ENCODE peak calls at places on chromosomes 13 and 19, in four cellular contexts. P is thoracic aorta, E is fibroblast of lung, X is tibial artery. L is an unnamed sample.

GRCh38 chr19:40596608-40597328 is 4.4 kb upstream of the LTBP4 start:
- DNase-seq in P (no peak), E (peak; percentile 54), X (peak; percentile 77), L (no peak)

GRCh38 chr13:26348966-26349365 is 95.0 kb downstream of the CDK8 start:
- DNase-seq in P (no peak), E (no peak), X (no peak), L (no peak)

GRCh38 chr13:89923731-89924130 is 1423.8 kb upstream of the MIR17HG start:
- DNase-seq in P (no peak), E (peak; percentile 81), X (no peak), L (no peak)

GRCh38 chr19:50357178-50358100 is 8.0 kb downstream of the NAPSA start:
- DNase-seq in P (peak; percentile 24), E (peak; percentile 46), X (peak; percentile 87), L (peak; percentile 28)

GRCh38 chr13:49214917-49215376 is 5.2 kb upstream of the MLNR start:
- DNase-seq in P (no peak), E (no peak), X (no peak), L (no peak)

GRCh38 chr13:69178000-69178399 is 929.6 kb upstream of the ATXN8OS start:
- DNase-seq in P (no peak), E (no peak), X (no peak), L (no peak)

GRCh38 chr13:35979378-35979911 is 151.7 kb downstream of the DCLK1 start:
- DNase-seq in P (peak; percentile 76), E (peak; percentile 99), X (peak; percentile 89), L (peak; percentile 9)

GRCh38 chr19:13373599-13373998 is 132.7 kb downstream of the CACNA1A start:
- DNase-seq in P (no peak), E (no peak), X (no peak), L (no peak)

GRCh38 chr13:97122381-97122996 is 99.6 kb upstream of the MBNL2 start:
- DNase-seq in P (no peak), E (peak; percentile 66), X (no peak), L (no peak)

GRCh38 chr13:101751488-101751887 is 299.0 kb downstream of the ITGBL1 start:
- DNase-seq in P (no peak), E (peak; percentile 98), X (no peak), L (no peak)

GRCh38 chr13:100789968-100790367 is 115.4 kb upstream of the TMTC4 start:
- DNase-seq in P (no peak), E (no peak), X (no peak), L (no peak)

GRCh38 chr19:2212861-2213711 is 23.0 kb downstream of the PLEKHJ1 start:
- DNase-seq in P (no peak), E (no peak), X (no peak), L (no peak)

GRCh38 chr13:73266640-73267180 is 207.9 kb downstream of the KLF5 start:
- DNase-seq in P (no peak), E (no peak), X (no peak), L (no peak)

GRCh38 chr19:23946569-23946968 is 31.9 kb downstream of the ZNF726 start:
- DNase-seq in P (no peak), E (peak; percentile 9), X (no peak), L (no peak)

GRCh38 chr19:10852098-10852800 is 4.0 kb downstream of the C19orf38 start:
- DNase-seq in P (no peak), E (peak; percentile 42), X (no peak), L (no peak)

DNA sequence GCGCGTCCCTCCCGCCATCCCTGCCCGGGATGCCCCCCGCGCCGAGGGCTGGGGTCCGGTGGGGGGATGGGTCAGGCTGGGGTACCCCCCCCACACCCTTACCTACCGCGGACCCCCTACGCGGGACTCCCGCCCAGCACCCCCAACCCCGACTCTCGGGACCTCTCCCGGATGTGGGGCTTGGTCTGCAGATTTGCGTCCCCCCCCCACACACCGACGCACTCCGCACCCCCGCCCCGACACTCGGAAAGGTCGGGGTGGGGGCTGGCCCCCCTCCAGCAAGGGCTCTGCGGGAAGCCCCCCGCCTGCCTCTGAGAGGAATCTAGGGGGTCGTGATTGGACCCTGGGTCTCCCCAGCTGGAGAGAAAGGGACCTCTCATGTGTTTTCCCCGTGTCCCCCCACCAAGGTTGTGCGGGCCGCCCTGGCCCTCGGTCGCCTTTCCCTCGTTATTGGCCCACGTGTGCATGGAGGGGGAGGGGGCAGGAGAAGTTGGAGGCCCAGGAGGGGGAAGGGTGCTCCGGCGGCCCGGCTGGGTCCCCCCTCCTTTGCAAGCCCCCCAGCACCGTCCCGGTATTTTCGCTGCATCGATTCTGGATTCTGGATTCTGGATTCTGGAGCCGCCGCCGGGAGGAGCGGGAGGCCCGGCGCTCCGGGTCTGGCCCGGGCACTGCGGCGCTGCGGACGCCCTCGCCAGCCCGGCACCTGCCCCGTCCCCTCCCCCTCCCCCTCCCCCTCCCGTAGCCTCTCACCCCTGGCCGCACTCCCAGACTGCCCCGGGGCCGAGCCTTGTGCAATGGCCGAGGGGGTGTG is 583 bp downstream of the NFIC start:
- DNase-seq in P (no peak), E (peak; percentile 63), X (peak; percentile 85), L (no peak)
- H3K4me1 ChIP-seq in P (peaks cover 36% of the 10 kb centered on the region), E (peaks cover 19% of the 10 kb centered on the region), X (peaks cover 3% of the 10 kb centered on the region), L (peaks cover 25% of the 10 kb centered on the region)

GRCh38 chr13:44648392-44649117 is 72.4 kb upstream of the TSC22D1 start:
- DNase-seq in P (no peak), E (no peak), X (no peak), L (no peak)
- TF ChIP-seq CTCF in P (no peak), E (peak; percentile 28), X (no peak), L (no peak)

DNA sequence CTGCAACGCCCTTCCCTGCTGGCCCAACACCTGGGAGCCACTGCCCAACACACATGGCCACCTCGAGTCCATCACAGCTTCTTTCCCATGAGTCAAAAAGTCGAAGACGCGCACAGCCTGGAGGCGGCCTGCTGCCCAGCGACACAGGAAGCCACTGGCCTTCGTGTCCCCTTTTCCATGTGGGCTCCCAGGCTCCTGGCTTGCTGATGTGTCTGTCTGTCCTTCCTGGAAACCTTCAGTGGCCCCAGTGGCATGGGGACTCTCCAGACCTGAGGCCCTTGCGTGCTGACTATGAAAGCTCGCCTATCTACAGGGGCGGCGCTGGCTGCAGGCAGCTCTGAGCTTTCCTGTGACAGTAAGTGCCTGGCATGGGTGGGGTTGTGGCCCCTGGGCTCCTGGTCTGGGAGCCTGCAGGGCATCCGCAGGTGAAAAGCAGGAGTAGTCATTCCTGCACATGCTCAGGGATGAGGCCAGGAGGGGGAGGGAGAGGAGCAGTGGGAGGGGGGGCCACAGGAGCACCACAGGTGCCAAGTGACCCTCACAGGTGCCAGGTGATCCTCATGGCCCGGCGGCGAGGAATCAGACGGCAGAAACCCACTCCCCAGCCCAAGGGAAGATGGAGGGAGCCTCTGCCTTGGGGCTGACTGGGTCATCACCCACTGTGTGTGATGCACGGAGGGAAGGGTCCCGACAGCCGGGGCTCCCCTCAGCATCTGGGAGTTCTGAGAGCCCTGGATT is 27.5 kb downstream of the SH3GL1 start:
- DNase-seq in P (no peak), E (no peak), X (peak; percentile 64), L (no peak)
- H3K4me1 ChIP-seq in P (peaks cover 69% of the 10 kb centered on the region), E (peaks cover 59% of the 10 kb centered on the region), X (peaks cover 23% of the 10 kb centered on the region), L (peaks cover 99% of the 10 kb centered on the region)

GRCh38 chr19:16944626-16945363 is 56.0 kb downstream of the F2RL3 start:
- DNase-seq in P (no peak), E (no peak), X (no peak), L (no peak)
- TF ChIP-seq CTCF in P (no peak), E (no peak), X (no peak), L (no peak)

GRCh38 chr19:18503971-18504885 is 17.6 kb downstream of the ELL start:
- DNase-seq in P (no peak), E (no peak), X (no peak), L (no peak)
- H3K4me1 ChIP-seq in P (peaks cover 86% of the 10 kb centered on the region), E (peaks cover 22% of the 10 kb centered on the region), X (peaks cover 4% of the 10 kb centered on the region), L (peaks cover 82% of the 10 kb centered on the region)

GRCh38 chr19:48506138-48506733 is 5.4 kb downstream of the LMTK3 start:
- DNase-seq in P (no peak), E (peak; percentile 64), X (peak; percentile 59), L (no peak)
- TF ChIP-seq CTCF in P (peak; percentile 46), E (peak; percentile 48), X (peak; percentile 27), L (peak; percentile 54)

GRCh38 chr19:4374451-4375163 is 25.7 kb downstream of the SH3GL1 start:
- DNase-seq in P (peak; percentile 74), E (peak; percentile 95), X (peak; percentile 96), L (no peak)

GRCh38 chr19:4375164-4375619 is 25.2 kb downstream of the SH3GL1 start:
- DNase-seq in P (no peak), E (no peak), X (no peak), L (no peak)

GRCh38 chr19:4376245-4376990 is 23.9 kb downstream of the SH3GL1 start:
- DNase-seq in P (no peak), E (no peak), X (peak; percentile 60), L (no peak)

GRCh38 chr19:4376991-4377781 is 23.2 kb downstream of the SH3GL1 start:
- DNase-seq in P (no peak), E (no peak), X (no peak), L (no peak)

DNA sequence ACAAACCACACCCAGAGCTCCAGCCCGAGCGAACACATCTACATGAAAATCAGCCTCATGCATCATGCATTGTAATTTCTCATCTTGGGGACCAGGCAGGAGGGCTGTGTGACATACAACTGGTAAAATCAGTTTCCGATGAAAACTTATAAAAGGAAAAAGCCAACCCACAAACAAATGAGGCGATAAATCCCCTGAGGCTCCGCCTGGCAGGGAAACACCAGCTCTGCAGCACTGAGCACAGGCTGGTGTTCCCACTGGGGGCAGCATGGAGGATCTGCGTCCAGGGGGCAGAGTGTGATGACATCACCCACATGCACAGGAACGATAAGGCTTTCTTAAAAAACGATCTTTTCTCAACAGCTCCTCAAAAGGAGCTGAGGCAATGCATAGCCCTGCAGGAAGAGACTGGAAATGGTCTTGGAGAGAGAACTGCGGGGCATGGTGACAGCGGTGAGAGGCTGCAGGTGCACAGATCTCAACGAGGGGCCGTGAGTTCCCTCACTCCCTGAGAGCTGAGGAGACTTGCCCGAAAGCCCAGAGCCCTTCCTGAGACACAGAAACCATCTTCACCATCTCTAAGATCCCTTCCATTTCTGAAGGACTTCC is 24.6 kb downstream of the SH3GL1 start:
- DNase-seq in P (no peak), E (peak; percentile 85), X (peak; percentile 89), L (no peak)
- H3K4me1 ChIP-seq in P (peaks cover 53% of the 10 kb centered on the region), E (peaks cover 49% of the 10 kb centered on the region), X (peaks cover 23% of the 10 kb centered on the region), L (peaks cover 100% of the 10 kb centered on the region)

GRCh38 chr13:80413611-80414010 is 72.7 kb upstream of the SPRY2 start:
- DNase-seq in P (no peak), E (no peak), X (no peak), L (no peak)

DNA sequence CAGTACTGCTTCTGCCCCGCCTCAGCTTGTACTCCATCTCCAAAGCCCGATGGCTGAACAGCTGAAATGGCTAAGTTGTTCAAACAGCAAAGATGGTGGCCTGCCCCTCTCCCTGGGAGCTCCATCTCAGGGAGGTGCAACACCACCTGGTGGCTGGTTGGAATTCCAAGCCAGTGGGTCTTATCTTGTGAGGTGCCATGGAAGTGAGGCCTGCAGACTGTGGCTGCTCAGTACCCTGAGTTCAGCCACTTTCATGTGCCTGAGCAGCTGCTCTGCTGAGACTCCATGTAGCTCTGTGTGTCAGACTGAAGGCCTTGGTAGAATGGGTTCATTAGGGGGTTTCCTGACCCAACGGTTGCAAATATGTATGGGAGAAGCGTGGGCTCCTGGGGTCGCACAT is 67.3 kb upstream of the SPRY2 start:
- DNase-seq in P (no peak), E (no peak), X (no peak), L (no peak)
- TF ChIP-seq CTCF in P (no peak), E (no peak), X (no peak), L (no peak)

GRCh38 chr13:44035400-44035799 is 155.7 kb downstream of the LACC1 start:
- DNase-seq in P (no peak), E (no peak), X (no peak), L (no peak)
- H3K4me1 ChIP-seq in P (peaks cover 5% of the 10 kb centered on the region), E (no peaks in the 10 kb centered on the region), X (no peaks in the 10 kb centered on the region), L (no peaks in the 10 kb centered on the region)